ENCODE peak calls at places on chromosomes 5 and 9, in six cellular contexts. One of them, this sample, is unnamed.
A peak's percentile ranks its signal among the peaks of the same experiment; 100 is the strongest.

GRCh38 chr9:131731237-131731995 is 8.5 kb downstream of the RAPGEF1 start:
- DNase-seq in endothelial cell of umbilical vein: peak; percentile 24
- DNase-seq in K562: no peak
- DNase-seq in HepG2: peak; percentile 71
- DNase-seq in A549: no peak
- DNase-seq in GM12878: no peak
- DNase-seq in this sample: no peak

GRCh38 chr5:167217097-167217743 is 1074.2 kb upstream of the WWC1 start:
- DNase-seq in endothelial cell of umbilical vein: no peak
- DNase-seq in K562: no peak
- DNase-seq in HepG2: no peak
- DNase-seq in A549: no peak
- DNase-seq in GM12878: no peak
- DNase-seq in this sample: no peak

GRCh38 chr5:130222638-130223037 is 318.4 kb downstream of the CHSY3 start:
- DNase-seq in endothelial cell of umbilical vein: peak; percentile 60
- DNase-seq in K562: no peak
- DNase-seq in HepG2: no peak
- DNase-seq in A549: no peak
- DNase-seq in GM12878: no peak
- DNase-seq in this sample: no peak

GRCh38 chr9:134153450-134153849 is 10.9 kb downstream of the RNU6ATAC start:
- DNase-seq in endothelial cell of umbilical vein: no peak
- DNase-seq in K562: no peak
- DNase-seq in HepG2: no peak
- DNase-seq in A549: no peak
- DNase-seq in GM12878: no peak
- DNase-seq in this sample: no peak

GRCh38 chr9:129252937-129253819 is 75.1 kb upstream of the IER5L start:
- DNase-seq in endothelial cell of umbilical vein: no peak
- DNase-seq in K562: no peak
- DNase-seq in HepG2: peak; percentile 69
- DNase-seq in A549: no peak
- DNase-seq in GM12878: no peak
- DNase-seq in this sample: no peak

GRCh38 chr5:8905021-8905420 is 640.9 kb downstream of the SEMA5A start:
- DNase-seq in endothelial cell of umbilical vein: no peak
- DNase-seq in K562: no peak
- DNase-seq in HepG2: no peak
- DNase-seq in A549: no peak
- DNase-seq in GM12878: no peak
- DNase-seq in this sample: no peak

GRCh38 chr5:134090482-134090881 is 24.0 kb upstream of the TCF7 start:
- DNase-seq in endothelial cell of umbilical vein: no peak
- DNase-seq in K562: no peak
- DNase-seq in HepG2: no peak
- DNase-seq in A549: no peak
- DNase-seq in GM12878: no peak
- DNase-seq in this sample: no peak

GRCh38 chr9:97905228-97905627 is 17.1 kb downstream of the TRMO start:
- DNase-seq in endothelial cell of umbilical vein: no peak
- DNase-seq in K562: no peak
- DNase-seq in HepG2: no peak
- DNase-seq in A549: no peak
- DNase-seq in GM12878: no peak
- DNase-seq in this sample: no peak

GRCh38 chr5:95668216-95668615 is 14.6 kb downstream of the SPATA9 start:
- DNase-seq in endothelial cell of umbilical vein: peak; percentile 46
- DNase-seq in K562: no peak
- DNase-seq in HepG2: no peak
- DNase-seq in A549: no peak
- DNase-seq in GM12878: no peak
- DNase-seq in this sample: no peak

GRCh38 chr9:76162109-76162730 is 232.0 kb downstream of the RFK start:
- DNase-seq in endothelial cell of umbilical vein: no peak
- DNase-seq in K562: no peak
- DNase-seq in HepG2: no peak
- DNase-seq in A549: no peak
- DNase-seq in GM12878: no peak
- DNase-seq in this sample: no peak

GRCh38 chr5:157343842-157344790 is 78.2 kb downstream of the CYFIP2 start:
- DNase-seq in endothelial cell of umbilical vein: no peak
- DNase-seq in K562: no peak
- DNase-seq in HepG2: no peak
- DNase-seq in A549: no peak
- DNase-seq in GM12878: no peak
- DNase-seq in this sample: no peak

GRCh38 chr5:124996023-124996763 is 249.8 kb upstream of the ZNF608 start:
- DNase-seq in endothelial cell of umbilical vein: no peak
- DNase-seq in K562: no peak
- DNase-seq in HepG2: no peak
- DNase-seq in A549: peak; percentile 15
- DNase-seq in GM12878: no peak
- DNase-seq in this sample: no peak

GRCh38 chr9:96418920-96419690 is 935 bp upstream of the ZNF367 start:
- DNase-seq in endothelial cell of umbilical vein: peak; percentile 62
- DNase-seq in K562: peak; percentile 71
- DNase-seq in HepG2: peak; percentile 73
- DNase-seq in A549: peak; percentile 80
- DNase-seq in GM12878: no peak
- DNase-seq in this sample: peak; percentile 91

GRCh38 chr9:130518943-130519772 is 60.2 kb upstream of the FUBP3 start:
- DNase-seq in endothelial cell of umbilical vein: peak; percentile 20
- DNase-seq in K562: no peak
- DNase-seq in HepG2: no peak
- DNase-seq in A549: no peak
- DNase-seq in GM12878: no peak
- DNase-seq in this sample: no peak

GRCh38 chr5:14351086-14351661 is 208.0 kb downstream of the TRIO start:
- DNase-seq in endothelial cell of umbilical vein: no peak
- DNase-seq in K562: no peak
- DNase-seq in HepG2: no peak
- DNase-seq in A549: no peak
- DNase-seq in GM12878: no peak
- DNase-seq in this sample: peak; percentile 26

GRCh38 chr5:32259033-32259432 is 53.7 kb downstream of the MTMR12 start:
- DNase-seq in endothelial cell of umbilical vein: no peak
- DNase-seq in K562: no peak
- DNase-seq in HepG2: no peak
- DNase-seq in A549: no peak
- DNase-seq in GM12878: no peak
- DNase-seq in this sample: no peak

GRCh38 chr5:1437452-1437851 is 7.8 kb downstream of the SLC6A3 start:
- DNase-seq in endothelial cell of umbilical vein: peak; percentile 28
- DNase-seq in K562: peak; percentile 41
- DNase-seq in HepG2: peak; percentile 41
- DNase-seq in A549: peak; percentile 41
- DNase-seq in GM12878: no peak
- DNase-seq in this sample: peak; percentile 46

GRCh38 chr5:23139338-23140171 is 286.4 kb upstream of the CDH12 start:
- DNase-seq in endothelial cell of umbilical vein: peak; percentile 1
- DNase-seq in K562: no peak
- DNase-seq in HepG2: peak; percentile 3
- DNase-seq in A549: peak; percentile 14
- DNase-seq in GM12878: no peak
- DNase-seq in this sample: peak; percentile 44

GRCh38 chr9:34493972-34494535 is 28.7 kb downstream of the ENHO start:
- DNase-seq in endothelial cell of umbilical vein: peak; percentile 49
- DNase-seq in K562: peak; percentile 58
- DNase-seq in HepG2: no peak
- DNase-seq in A549: peak; percentile 19
- DNase-seq in GM12878: no peak
- DNase-seq in this sample: peak; percentile 67

GRCh38 chr5:171445910-171446516 is 26.6 kb downstream of the FGF18 start:
- DNase-seq in endothelial cell of umbilical vein: no peak
- DNase-seq in K562: no peak
- DNase-seq in HepG2: no peak
- DNase-seq in A549: no peak
- DNase-seq in GM12878: no peak
- DNase-seq in this sample: no peak

GRCh38 chr9:27247756-27248155 is 49.2 kb downstream of the EQTN start:
- DNase-seq in endothelial cell of umbilical vein: peak; percentile 47
- DNase-seq in K562: peak; percentile 6
- DNase-seq in HepG2: peak; percentile 28
- DNase-seq in A549: peak; percentile 50
- DNase-seq in GM12878: no peak
- DNase-seq in this sample: peak; percentile 67

GRCh38 chr9:137127301-137128157 is 11.4 kb upstream of the GRIN1 start:
- DNase-seq in endothelial cell of umbilical vein: peak; percentile 35
- DNase-seq in K562: peak; percentile 47
- DNase-seq in HepG2: peak; percentile 65
- DNase-seq in A549: peak; percentile 57
- DNase-seq in GM12878: no peak
- DNase-seq in this sample: peak; percentile 86

GRCh38 chr5:1519631-1520141 is 4.1 kb downstream of the LPCAT1 start:
- DNase-seq in endothelial cell of umbilical vein: no peak
- DNase-seq in K562: no peak
- DNase-seq in HepG2: no peak
- DNase-seq in A549: no peak
- DNase-seq in GM12878: no peak
- DNase-seq in this sample: no peak

GRCh38 chr9:99173570-99174504 is 47.9 kb downstream of the ALG2 start:
- DNase-seq in endothelial cell of umbilical vein: no peak
- DNase-seq in K562: no peak
- DNase-seq in HepG2: peak; percentile 87
- DNase-seq in A549: no peak
- DNase-seq in GM12878: no peak
- DNase-seq in this sample: no peak

DNA sequence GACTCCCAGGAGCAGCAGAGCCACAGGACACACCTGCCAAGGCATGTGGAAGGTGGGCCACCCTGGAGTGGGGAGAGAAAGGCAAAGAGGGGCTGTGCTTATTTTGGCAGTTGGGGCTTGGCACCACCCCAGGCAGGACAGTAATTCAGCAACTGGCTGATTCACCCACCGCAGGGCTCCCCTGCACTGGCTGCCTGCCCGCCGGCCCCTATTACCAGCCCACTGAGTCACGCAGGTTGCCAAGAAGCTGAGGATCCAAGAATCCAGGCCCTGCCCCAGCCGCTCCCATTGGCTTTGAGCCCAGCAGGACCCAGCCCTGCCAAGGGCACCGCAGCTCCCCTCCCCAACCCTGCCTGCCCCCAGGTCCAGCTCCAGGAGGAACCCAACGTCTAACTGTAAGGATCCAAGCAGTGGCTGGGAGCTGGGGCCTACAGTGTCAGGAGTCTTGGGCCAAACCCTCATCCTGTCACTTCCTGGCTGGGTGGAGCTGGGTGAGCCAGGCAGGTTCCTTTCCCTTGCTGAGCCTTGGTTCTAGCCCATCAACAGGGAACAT is 14.2 kb upstream of the RALGDS start:
- DNase-seq in endothelial cell of umbilical vein: peak; percentile 93
- DNase-seq in K562: no peak
- DNase-seq in HepG2: no peak
- DNase-seq in A549: peak; percentile 87
- DNase-seq in GM12878: no peak
- DNase-seq in this sample: no peak
- TF ChIP-seq MYC in endothelial cell of umbilical vein: no peak
- TF ChIP-seq MYC in K562: no peak
- TF ChIP-seq MYC in HepG2: no peak
- TF ChIP-seq MYC in A549: no peak
- TF ChIP-seq MYC in GM12878: no peak
- TF ChIP-seq MYC in this sample: no peak

DNA sequence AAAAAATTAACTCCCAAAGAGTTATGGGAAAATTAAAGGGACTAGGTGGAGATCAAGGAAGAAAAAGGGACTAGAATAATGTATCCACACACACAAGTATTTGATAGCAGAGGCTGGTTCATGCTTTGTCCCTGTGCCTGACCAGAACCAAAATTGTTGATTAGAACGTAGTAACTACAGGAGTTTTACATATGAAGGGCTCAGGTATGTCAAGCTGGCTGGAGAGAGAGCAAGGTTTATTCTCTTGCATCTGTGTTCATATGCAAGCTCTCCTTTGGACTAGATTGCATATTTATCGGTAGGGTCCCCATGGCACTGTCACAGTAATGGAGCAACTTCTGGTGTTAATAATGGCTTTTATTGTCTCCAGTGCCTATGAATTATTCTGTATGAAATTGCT is 239.9 kb upstream of the TRPM3 start:
- DNase-seq in endothelial cell of umbilical vein: no peak
- DNase-seq in K562: no peak
- DNase-seq in HepG2: no peak
- DNase-seq in A549: no peak
- DNase-seq in GM12878: no peak
- DNase-seq in this sample: no peak
- TF ChIP-seq MAX in endothelial cell of umbilical vein: no peak
- TF ChIP-seq MAX in K562: no peak
- TF ChIP-seq MAX in HepG2: no peak
- TF ChIP-seq MAX in A549: no peak
- TF ChIP-seq MAX in GM12878: no peak
- TF ChIP-seq MAX in this sample: no peak

DNA sequence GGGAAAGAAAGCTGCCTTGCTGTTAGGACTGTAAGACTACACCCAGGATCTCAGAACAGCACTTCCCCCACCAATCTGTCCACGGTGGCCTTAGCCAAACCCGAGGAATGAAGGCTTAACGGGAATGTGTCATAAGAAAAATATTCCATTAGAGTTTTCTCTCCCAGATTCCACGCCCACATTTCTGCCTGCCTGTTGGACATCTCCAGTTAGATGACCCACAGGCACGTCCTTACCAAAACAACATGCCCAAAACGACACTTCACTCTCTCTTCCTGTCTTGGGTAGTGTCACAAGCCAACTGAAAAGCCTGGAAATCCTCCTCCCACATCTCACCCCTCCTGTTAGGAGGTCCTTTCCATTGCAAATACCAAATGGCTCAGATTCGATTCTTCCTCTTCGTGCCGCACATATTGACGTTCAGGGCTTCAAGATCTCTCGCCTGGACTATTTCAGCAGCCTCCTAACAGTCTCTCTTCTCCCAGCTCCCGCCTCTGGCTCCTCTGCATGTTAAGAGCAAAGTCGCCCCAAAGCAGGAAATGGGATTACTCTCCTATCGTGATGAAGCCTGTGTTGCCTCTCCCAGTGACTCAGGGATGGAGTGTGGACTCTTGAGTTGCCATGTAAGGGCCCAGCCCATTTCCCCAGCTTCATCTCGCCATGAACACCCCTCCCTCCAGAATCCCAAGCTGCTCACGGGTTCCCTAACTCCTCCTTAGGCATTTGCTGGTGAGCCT is 159.3 kb downstream of the NR3C1 start:
- DNase-seq in endothelial cell of umbilical vein: peak; percentile 60
- DNase-seq in K562: no peak
- DNase-seq in HepG2: peak; percentile 62
- DNase-seq in A549: peak; percentile 92
- DNase-seq in GM12878: no peak
- DNase-seq in this sample: no peak
- H3K4me3 ChIP-seq in endothelial cell of umbilical vein: no peak overlapping the region
- H3K4me3 ChIP-seq in K562: no peak overlapping the region
- H3K4me3 ChIP-seq in HepG2: peak overlapping the region; percentile 25
- H3K4me3 ChIP-seq in A549: peak overlapping the region; percentile 23
- H3K4me3 ChIP-seq in GM12878: no peak overlapping the region
- H3K4me3 ChIP-seq in this sample: no peak overlapping the region

DNA sequence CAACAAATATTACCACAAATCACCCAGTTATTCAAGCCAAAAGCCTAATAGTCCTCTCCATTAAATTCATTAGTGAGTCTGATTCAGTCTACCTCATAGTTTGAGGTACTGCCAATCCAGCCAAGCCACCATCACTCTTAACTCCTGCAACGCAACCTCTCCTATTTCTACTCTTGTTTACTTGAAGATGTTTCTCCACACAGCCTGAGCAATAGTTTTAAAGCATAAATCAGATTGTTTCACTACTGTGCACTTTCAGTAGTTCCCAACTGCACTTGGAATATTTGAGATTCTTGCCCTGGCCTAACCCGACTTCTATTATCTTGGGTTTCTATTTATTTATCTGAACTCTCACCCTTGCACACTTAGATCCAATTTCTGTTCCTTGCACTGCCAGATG is 85.5 kb downstream of the YIPF5 start:
- DNase-seq in endothelial cell of umbilical vein: no peak
- DNase-seq in K562: no peak
- DNase-seq in HepG2: no peak
- DNase-seq in A549: no peak
- DNase-seq in GM12878: no peak
- DNase-seq in this sample: no peak
- TF ChIP-seq MYC in endothelial cell of umbilical vein: no peak
- TF ChIP-seq MYC in K562: no peak
- TF ChIP-seq MYC in HepG2: no peak
- TF ChIP-seq MYC in A549: no peak
- TF ChIP-seq MYC in GM12878: no peak
- TF ChIP-seq MYC in this sample: no peak